ENCODE peak calls at places on chromosome 18, in seven cellular contexts. L is thoracic aorta; W is mammary epithelial cell; S is endodermal cell; N is fibroblast of lung; C is neural progenitor cell; D is CD8-positive, alpha-beta T cell. G is an unnamed sample. For H3K4me1, the result is how much of the 10 kb centered on the place peaks cover.

GRCh38 chr18:77055429-77056310 is 76.9 kb downstream of the MBP start:
- DNase-seq in L (no peak), W (no peak), S (no peak), N (no peak), C (no peak), D (no peak), G (no peak)

GRCh38 chr18:62939925-62940324 is 224.6 kb downstream of the PHLPP1 start:
- DNase-seq in L (no peak), W (no peak), S (no peak), N (no peak), C (no peak), D (no peak), G (no peak)

GRCh38 chr18:35267809-35268208 is 22.2 kb downstream of the ZSCAN30 start:
- DNase-seq in L (no peak), W (no peak), S (no peak), N (no peak), C (no peak), D (peak), G (peak)

GRCh38 chr18:38575648-38576047 is 1010.0 kb upstream of the CELF4 start:
- DNase-seq in L (no peak), W (no peak), S (no peak), N (no peak), C (no peak), D (no peak), G (no peak)

GRCh38 chr18:53534695-53535094 is 689.8 kb downstream of the MBD2 start:
- DNase-seq in L (peak), W (no peak), S (no peak), N (no peak), C (no peak), D (no peak), G (peak)

GRCh38 chr18:49585781-49586663 is 24.2 kb downstream of the LIPG start:
- DNase-seq in L (no peak), W (no peak), S (peak), N (no peak), C (peak), D (no peak), G (no peak)

GRCh38 chr18:62878305-62878704 is 163.0 kb downstream of the PHLPP1 start:
- DNase-seq in L (no peak), W (no peak), S (no peak), N (no peak), C (no peak), D (no peak), G (no peak)

GRCh38 chr18:79156330-79156729 is 87.1 kb downstream of the ATP9B start:
- DNase-seq in L (no peak), W (no peak), S (no peak), N (no peak), C (no peak), D (no peak), G (no peak)

GRCh38 chr18:27599202-27599829 is 414.2 kb upstream of the CHST9 start:
- DNase-seq in L (no peak), W (peak), S (peak), N (peak), C (peak), D (no peak), G (peak)

GRCh38 chr18:62751341-62751821 is 36.0 kb downstream of the PHLPP1 start:
- DNase-seq in L (no peak), W (no peak), S (peak), N (peak), C (peak), D (no peak), G (no peak)

GRCh38 chr18:41484069-41484468 is 471.0 kb upstream of the PIK3C3 start:
- DNase-seq in L (no peak), W (no peak), S (no peak), N (no peak), C (no peak), D (no peak), G (no peak)

GRCh38 chr18:74546007-74546406 is 11.7 kb downstream of the CNDP1 start:
- DNase-seq in L (no peak), W (no peak), S (no peak), N (no peak), C (no peak), D (no peak), G (no peak)

GRCh38 chr18:33334781-33335180 is 105.7 kb downstream of the CCDC178 start:
- DNase-seq in L (no peak), W (no peak), S (no peak), N (no peak), C (no peak), D (no peak), G (no peak)

GRCh38 chr18:76209597-76209996 is 285.4 kb downstream of the ZNF516 start:
- DNase-seq in L (no peak), W (peak), S (no peak), N (peak), C (no peak), D (no peak), G (no peak)

GRCh38 chr18:32910694-32911296 is 138.0 kb upstream of the KLHL14 start:
- DNase-seq in L (no peak), W (peak), S (peak), N (peak), C (no peak), D (no peak), G (no peak)

GRCh38 chr18:76374330-76375281 is 120.4 kb downstream of the ZNF516 start:
- DNase-seq in L (no peak), W (no peak), S (no peak), N (no peak), C (no peak), D (peak), G (no peak)

GRCh38 chr18:75884728-75885127 is 457.2 kb upstream of the SMIM21 start:
- DNase-seq in L (no peak), W (no peak), S (peak), N (no peak), C (no peak), D (no peak), G (no peak)

GRCh38 chr18:63319383-63320040 is at the start of gene BCL2:
- DNase-seq in L (no peak), W (peak), S (peak), N (peak), C (peak), D (peak), G (no peak)

GRCh38 chr18:55073116-55073515 is 113.9 kb upstream of the CCDC68 start:
- DNase-seq in L (no peak), W (peak), S (no peak), N (no peak), C (no peak), D (no peak), G (no peak)

GRCh38 chr18:79953921-79954651 is 2.6 kb upstream of the SLC66A2 start:
- DNase-seq in L (no peak), W (no peak), S (peak), N (no peak), C (no peak), D (no peak), G (no peak)

GRCh38 chr18:79964330-79965118 is at the start of gene HSBP1L1:
- DNase-seq in L (no peak), W (peak), S (peak), N (peak), C (peak), D (peak), G (no peak)

GRCh38 chr18:32289480-32290075 is 99.7 kb downstream of the MEP1B start:
- DNase-seq in L (no peak), W (peak), S (peak), N (peak), C (peak), D (no peak), G (no peak)

GRCh38 chr18:69691008-69691760 is 256.5 kb downstream of the CD226 start:
- DNase-seq in L (no peak), W (no peak), S (no peak), N (no peak), C (no peak), D (no peak), G (no peak)

GRCh38 chr18:58911241-58911640 is 46.6 kb downstream of the ZNF532 start:
- DNase-seq in L (no peak), W (no peak), S (no peak), N (no peak), C (no peak), D (no peak), G (no peak)

GRCh38 chr18:79784965-79785770 is 12.6 kb upstream of the KCNG2 start:
- DNase-seq in L (no peak), W (peak), S (no peak), N (peak), C (no peak), D (no peak), G (no peak)

GRCh38 chr18:63162271-63163014 is 157.1 kb downstream of the BCL2 start:
- DNase-seq in L (no peak), W (peak), S (no peak), N (peak), C (no peak), D (no peak), G (no peak)

GRCh38 chr18:46466236-46467160 is 190.5 kb downstream of the LOXHD1 start:
- DNase-seq in L (no peak), W (no peak), S (peak), N (no peak), C (peak), D (no peak), G (no peak)

GRCh38 chr18:63788447-63789096 is 13.4 kb downstream of the SERPINB7 start:
- DNase-seq in L (no peak), W (peak), S (no peak), N (peak), C (no peak), D (peak), G (no peak)

GRCh38 chr18:31386683-31387082 is 10.1 kb downstream of the DSG4 start:
- DNase-seq in L (no peak), W (no peak), S (no peak), N (peak), C (peak), D (no peak), G (no peak)

GRCh38 chr18:79867666-79868065 is 69.9 kb downstream of the KCNG2 start:
- DNase-seq in L (no peak), W (no peak), S (no peak), N (no peak), C (no peak), D (no peak), G (no peak)

GRCh38 chr18:51110073-51110797 is 80.2 kb downstream of the SMAD4 start:
- DNase-seq in L (no peak), W (peak), S (peak), N (peak), C (peak), D (peak), G (peak)

DNA sequence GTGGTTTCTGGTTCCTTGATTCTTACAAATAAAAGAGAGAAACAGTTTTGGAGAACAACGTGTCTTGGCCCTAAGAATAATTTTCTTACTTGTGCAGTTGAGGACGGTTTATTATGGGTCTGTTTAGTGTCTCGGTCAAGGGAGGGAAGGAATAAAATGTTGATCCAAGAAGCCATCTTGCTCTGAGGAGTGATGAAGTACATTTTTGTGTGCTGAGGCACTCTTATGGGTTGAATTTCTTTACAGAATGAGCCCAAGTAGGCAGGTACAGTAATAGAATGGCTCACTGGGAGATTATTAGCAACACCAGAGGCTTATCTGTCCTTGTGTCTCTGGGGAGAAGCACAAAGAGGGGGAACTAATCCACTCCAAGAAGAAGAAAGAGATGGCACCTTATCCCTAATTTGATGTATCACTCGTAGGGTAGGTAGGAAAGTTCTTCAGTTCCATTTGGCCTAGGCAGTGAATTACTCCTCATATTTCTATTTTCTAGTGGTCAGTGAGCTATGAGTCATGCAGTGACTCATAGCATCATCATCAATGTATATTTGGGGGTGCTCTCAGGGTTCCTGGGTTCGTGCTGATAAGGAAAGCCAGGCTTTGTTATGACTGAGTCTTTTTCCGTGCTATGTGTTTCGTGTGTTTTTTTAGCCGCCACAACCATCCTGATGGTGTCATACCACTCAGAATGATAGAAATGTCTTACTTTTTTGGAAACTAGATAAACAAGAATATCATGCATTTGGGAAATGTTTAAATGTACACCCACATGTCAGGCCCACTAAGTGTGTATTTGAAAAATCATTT is 250.1 kb upstream of the CTAGE1 start:
- DNase-seq in L (no peak), W (peak), S (no peak), N (peak), C (no peak), D (no peak), G (no peak)
- H3K27ac ChIP-seq in L (no peak), W (peak), S (no peak), N (peak), C (no peak), D (no peak), G (no peak)

DNA sequence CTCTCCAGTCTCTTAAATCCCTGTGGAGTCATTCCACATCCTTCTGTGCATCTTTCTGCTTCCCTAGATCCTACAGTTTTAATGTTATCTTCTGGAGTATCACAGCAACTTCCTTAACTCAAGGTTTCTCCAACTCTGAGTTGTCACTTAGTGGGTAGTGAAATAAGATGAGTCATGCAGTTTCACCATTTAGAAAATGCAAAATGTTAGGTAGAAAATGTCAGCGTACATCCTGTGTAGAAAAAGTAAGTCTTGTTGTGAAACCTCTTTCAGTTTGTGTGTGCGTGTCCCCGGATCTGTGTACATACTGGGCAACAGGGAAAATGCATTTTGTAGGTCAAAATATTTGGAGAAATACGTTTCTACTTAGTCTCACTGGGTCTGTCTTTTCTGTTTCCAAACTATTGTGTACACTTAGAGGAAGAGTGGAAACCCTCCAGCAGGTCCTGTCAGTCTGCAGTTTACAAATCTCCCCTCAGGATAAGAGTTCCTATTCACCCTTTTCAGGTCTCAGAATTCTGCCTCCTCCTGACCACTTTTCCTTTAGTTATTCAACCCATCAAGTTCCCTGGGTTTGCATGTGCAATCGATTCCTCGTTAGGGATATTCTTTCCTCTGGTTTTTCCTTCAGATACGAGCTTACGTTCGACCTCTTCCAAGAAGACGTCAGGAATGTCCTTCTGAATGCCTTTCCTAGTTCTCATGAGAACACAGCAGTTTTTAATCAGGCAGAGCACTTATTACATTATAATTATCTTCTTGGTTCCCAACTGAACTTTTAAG is 154.8 kb downstream of the TGIF1 start:
- DNase-seq in L (no peak), W (peak), S (no peak), N (peak), C (peak), D (no peak), G (no peak)
- H3K4me1 ChIP-seq in L (under half), W (under half), S (under half), N (under half), C (under half), D (under half), G (under half)

GRCh38 chr18:11570073-11570588 is 39.3 kb upstream of the SLC35G4 start:
- DNase-seq in L (no peak), W (no peak), S (peak), N (no peak), C (no peak), D (no peak), G (no peak)

GRCh38 chr18:11574545-11574944 is 34.9 kb upstream of the SLC35G4 start:
- DNase-seq in L (no peak), W (no peak), S (no peak), N (no peak), C (no peak), D (no peak), G (no peak)

GRCh38 chr18:11572201-11572600 is 37.2 kb upstream of the SLC35G4 start:
- DNase-seq in L (no peak), W (no peak), S (peak), N (no peak), C (no peak), D (no peak), G (no peak)

GRCh38 chr18:11567391-11567790 is 42.0 kb upstream of the SLC35G4 start:
- DNase-seq in L (no peak), W (no peak), S (peak), N (no peak), C (no peak), D (no peak), G (no peak)

DNA sequence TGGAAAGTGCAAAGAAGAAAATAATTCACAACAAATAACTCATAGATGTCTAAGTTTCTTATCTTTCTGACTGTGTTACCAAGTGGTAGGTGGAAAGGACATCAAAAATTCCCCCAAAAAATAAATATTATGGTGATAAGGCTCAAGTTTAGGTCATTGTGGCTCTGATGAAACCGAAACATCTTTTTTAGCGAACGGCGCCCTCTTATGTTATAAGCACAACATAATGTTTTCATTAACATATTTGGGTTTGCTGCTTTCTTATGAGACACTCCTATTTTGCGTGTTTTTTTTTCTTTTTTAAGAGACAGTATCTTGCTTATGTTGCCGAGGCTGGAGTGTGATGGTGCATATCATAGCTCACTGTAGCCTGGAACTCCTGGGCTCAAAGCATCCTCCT is 38.6 kb upstream of the SLC35G4 start:
- DNase-seq in L (no peak), W (no peak), S (peak), N (no peak), C (no peak), D (no peak), G (no peak)
- TF ChIP-seq CTCF in L (no peak), W (peak), S (peak), N (peak), C (peak), D (no peak), G (no peak)

GRCh38 chr18:11976882-11977281 is 4.4 kb upstream of the IMPA2 start:
- DNase-seq in L (no peak), W (no peak), S (no peak), N (peak), C (no peak), D (no peak), G (no peak)
- H3K27ac ChIP-seq in L (no peak), W (no peak), S (no peak), N (no peak), C (no peak), D (no peak), G (peak)

DNA sequence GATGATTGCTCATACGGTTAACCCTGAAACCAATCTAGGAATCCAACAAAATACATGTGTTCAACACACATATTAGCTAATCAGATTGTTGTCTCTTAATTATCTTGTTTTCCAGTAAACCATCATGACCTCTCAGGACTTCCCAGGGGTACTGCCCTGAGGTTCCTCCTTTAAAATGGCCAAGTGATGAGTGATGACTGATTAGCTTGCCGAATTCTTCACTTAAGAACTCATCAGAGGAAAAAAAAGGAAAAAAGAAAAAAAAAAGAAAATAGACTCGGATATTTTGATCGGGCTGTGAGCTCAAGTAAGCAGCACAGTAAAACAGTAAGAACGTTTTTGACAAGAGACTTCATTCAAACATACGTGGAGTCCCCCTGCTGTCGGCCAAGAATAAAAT is 40.7 kb downstream of the COLEC12 start:
- DNase-seq in L (no peak), W (no peak), S (no peak), N (no peak), C (no peak), D (no peak), G (no peak)
- H3K4me1 ChIP-seq in L (under half), W (under half), S (under half), N (under half), C (under half), D (under half), G (under half)

DNA sequence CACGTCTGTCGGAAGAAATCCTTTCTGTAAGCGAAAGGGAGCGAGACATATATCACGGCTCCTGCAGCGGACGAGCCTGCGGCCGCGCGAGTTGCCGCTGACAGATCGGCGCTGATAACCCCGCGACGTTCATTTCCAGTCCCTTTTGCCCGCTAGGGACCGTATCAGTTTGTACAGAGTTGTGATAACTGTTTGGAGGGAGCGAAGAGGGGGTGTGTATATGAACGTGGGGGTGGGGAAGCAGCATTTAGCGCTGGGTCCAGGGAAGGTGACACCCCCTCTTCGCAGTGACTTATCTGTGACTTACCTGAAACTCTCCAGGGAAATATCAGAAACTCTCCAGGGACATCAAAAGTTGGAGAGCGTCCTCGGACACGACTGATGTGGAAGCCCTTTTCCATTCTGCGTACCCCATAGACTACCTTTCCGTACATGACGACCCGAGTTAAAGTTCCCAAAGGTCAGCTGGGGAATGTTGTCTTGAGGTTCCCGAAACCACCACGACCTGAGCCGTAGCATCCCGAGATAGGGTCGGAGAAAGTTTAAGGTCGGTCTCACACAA is 948 bp upstream of the GATA6 start:
- DNase-seq in L (no peak), W (no peak), S (peak), N (no peak), C (peak), D (no peak), G (no peak)
- TF ChIP-seq CTCF in L (peak), W (no peak), S (peak), N (peak), C (peak), D (no peak), G (no peak)

G was measured in tibial nerve.